ENCODE peak calls at places on chromosomes 3 and 15, in four cellular contexts. One of them, this sample, is unnamed.

GRCh38 chr3:181176610-181177009 is 187.1 kb upstream of the DNAJC19 start:
- DNase-seq in dermis blood vessel endothelial cell: peak
- DNase-seq in substantia nigra: peak
- DNase-seq in coronary artery: no peak
- DNase-seq in this sample: no peak

GRCh38 chr3:55189359-55189801 is 261.5 kb upstream of the LRTM1 start:
- DNase-seq in dermis blood vessel endothelial cell: peak
- DNase-seq in substantia nigra: no peak
- DNase-seq in coronary artery: no peak
- DNase-seq in this sample: no peak

GRCh38 chr15:40906947-40907802 is 12.9 kb downstream of the VPS18 start:
- DNase-seq in dermis blood vessel endothelial cell: peak
- DNase-seq in substantia nigra: peak
- DNase-seq in coronary artery: no peak
- DNase-seq in this sample: peak

GRCh38 chr15:74482661-74483060 is 21.7 kb upstream of the UBL7 start:
- DNase-seq in dermis blood vessel endothelial cell: peak
- DNase-seq in substantia nigra: no peak
- DNase-seq in coronary artery: no peak
- DNase-seq in this sample: no peak

GRCh38 chr15:80450811-80451321 is 46.7 kb downstream of the ARNT2 start:
- DNase-seq in dermis blood vessel endothelial cell: no peak
- DNase-seq in substantia nigra: no peak
- DNase-seq in coronary artery: peak
- DNase-seq in this sample: no peak

GRCh38 chr15:70265986-70266385 is 168.3 kb upstream of the TLE3 start:
- DNase-seq in dermis blood vessel endothelial cell: no peak
- DNase-seq in substantia nigra: no peak
- DNase-seq in coronary artery: no peak
- DNase-seq in this sample: no peak

GRCh38 chr15:58440181-58440910 is 8.6 kb downstream of the LIPC start:
- DNase-seq in dermis blood vessel endothelial cell: peak
- DNase-seq in substantia nigra: no peak
- DNase-seq in coronary artery: peak
- DNase-seq in this sample: no peak

GRCh38 chr15:29815000-29815704 is 7.1 kb downstream of the TJP1 start:
- DNase-seq in dermis blood vessel endothelial cell: peak
- DNase-seq in substantia nigra: no peak
- DNase-seq in coronary artery: no peak
- DNase-seq in this sample: no peak

GRCh38 chr3:117254990-117255389 is 545.4 kb downstream of the TUSC7 start:
- DNase-seq in dermis blood vessel endothelial cell: no peak
- DNase-seq in substantia nigra: no peak
- DNase-seq in coronary artery: no peak
- DNase-seq in this sample: no peak

GRCh38 chr15:98823012-98823458 is 174.7 kb downstream of the IGF1R start:
- DNase-seq in dermis blood vessel endothelial cell: peak
- DNase-seq in substantia nigra: no peak
- DNase-seq in coronary artery: no peak
- DNase-seq in this sample: no peak

GRCh38 chr3:64460877-64461276 is 226.9 kb downstream of the ADAMTS9 start:
- DNase-seq in dermis blood vessel endothelial cell: no peak
- DNase-seq in substantia nigra: no peak
- DNase-seq in coronary artery: no peak
- DNase-seq in this sample: no peak

GRCh38 chr3:13301295-13301987 is 118.7 kb downstream of the NUP210 start:
- DNase-seq in dermis blood vessel endothelial cell: peak
- DNase-seq in substantia nigra: no peak
- DNase-seq in coronary artery: no peak
- DNase-seq in this sample: no peak

GRCh38 chr15:55230051-55230670 is 33.4 kb upstream of the RSL24D1 start:
- DNase-seq in dermis blood vessel endothelial cell: peak
- DNase-seq in substantia nigra: no peak
- DNase-seq in coronary artery: no peak
- DNase-seq in this sample: no peak

GRCh38 chr3:149340310-149340933 is 7.0 kb upstream of the TM4SF18 start:
- DNase-seq in dermis blood vessel endothelial cell: peak
- DNase-seq in substantia nigra: no peak
- DNase-seq in coronary artery: no peak
- DNase-seq in this sample: no peak

GRCh38 chr3:42012935-42013651 is 51.2 kb upstream of the ULK4 start:
- DNase-seq in dermis blood vessel endothelial cell: peak
- DNase-seq in substantia nigra: peak
- DNase-seq in coronary artery: peak
- DNase-seq in this sample: peak

GRCh38 chr3:12303532-12303931 is 14.7 kb downstream of the PPARG start:
- DNase-seq in dermis blood vessel endothelial cell: no peak
- DNase-seq in substantia nigra: no peak
- DNase-seq in coronary artery: no peak
- DNase-seq in this sample: no peak

GRCh38 chr3:122295286-122295685 is 29.8 kb upstream of the CSTA start:
- DNase-seq in dermis blood vessel endothelial cell: no peak
- DNase-seq in substantia nigra: no peak
- DNase-seq in coronary artery: no peak
- DNase-seq in this sample: no peak

GRCh38 chr3:108221403-108221802 is 821 bp downstream of the IFT57 start:
- DNase-seq in dermis blood vessel endothelial cell: peak
- DNase-seq in substantia nigra: no peak
- DNase-seq in coronary artery: no peak
- DNase-seq in this sample: no peak

GRCh38 chr3:54970895-54971294 is 43.0 kb upstream of the LRTM1 start:
- DNase-seq in dermis blood vessel endothelial cell: no peak
- DNase-seq in substantia nigra: no peak
- DNase-seq in coronary artery: no peak
- DNase-seq in this sample: no peak

GRCh38 chr3:23713641-23714040 is 92.1 kb upstream of the UBE2E1 start:
- DNase-seq in dermis blood vessel endothelial cell: no peak
- DNase-seq in substantia nigra: no peak
- DNase-seq in coronary artery: no peak
- DNase-seq in this sample: no peak

GRCh38 chr3:128320551-128321340 is 145.9 kb downstream of the DNAJB8 start:
- DNase-seq in dermis blood vessel endothelial cell: no peak
- DNase-seq in substantia nigra: no peak
- DNase-seq in coronary artery: peak
- DNase-seq in this sample: no peak